ENCODE peak calls at places on chromosomes 7 and 10, in ten cellular contexts. One of them, this sample, is unnamed.

GRCh38 chr10:110273474-110273873 is 31.2 kb downstream of the SMNDC1 start:
- DNase-seq in HL-60: peak; percentile 94
- DNase-seq in adrenal gland: peak; percentile 83
- DNase-seq in naive thymus-derived CD4-positive, alpha-beta T cell: peak; percentile 39
- DNase-seq in PC-3: peak; percentile 35
- DNase-seq in OCI-LY7: no peak
- DNase-seq in tibial artery: peak; percentile 90
- DNase-seq in GM23338: no peak
- DNase-seq in BJ: no peak
- DNase-seq in heart left ventricle: peak; percentile 59
- DNase-seq in this sample: peak; percentile 82

GRCh38 chr7:468681-469590 is 50.7 kb downstream of the PDGFA start:
- DNase-seq in OCI-LY7: no peak
- DNase-seq in naive thymus-derived CD4-positive, alpha-beta T cell: no peak
- DNase-seq in HL-60: peak; percentile 80
- DNase-seq in heart left ventricle: peak; percentile 16
- DNase-seq in tibial artery: peak; percentile 72
- DNase-seq in PC-3: no peak
- DNase-seq in BJ: peak; percentile 35
- DNase-seq in adrenal gland: no peak
- DNase-seq in GM23338: no peak
- DNase-seq in this sample: peak; percentile 12

GRCh38 chr7:65477326-65477725 is 103.7 kb downstream of the ZNF92 start:
- DNase-seq in adrenal gland: peak; percentile 52
- DNase-seq in PC-3: peak; percentile 50
- DNase-seq in tibial artery: no peak
- DNase-seq in GM23338: peak; percentile 91
- DNase-seq in heart left ventricle: no peak
- DNase-seq in OCI-LY7: peak; percentile 60
- DNase-seq in BJ: no peak
- DNase-seq in naive thymus-derived CD4-positive, alpha-beta T cell: no peak
- DNase-seq in HL-60: no peak
- DNase-seq in this sample: no peak

GRCh38 chr7:105614341-105614840 is 33.1 kb upstream of the EFCAB10 start:
- DNase-seq in OCI-LY7: no peak
- DNase-seq in GM23338: no peak
- DNase-seq in naive thymus-derived CD4-positive, alpha-beta T cell: no peak
- DNase-seq in HL-60: no peak
- DNase-seq in BJ: no peak
- DNase-seq in adrenal gland: no peak
- DNase-seq in heart left ventricle: no peak
- DNase-seq in tibial artery: no peak
- DNase-seq in PC-3: no peak
- DNase-seq in this sample: no peak

GRCh38 chr7:101996131-101996691 is 178.8 kb downstream of the CUX1 start:
- DNase-seq in PC-3: no peak
- DNase-seq in OCI-LY7: peak; percentile 49
- DNase-seq in GM23338: peak; percentile 22
- DNase-seq in heart left ventricle: no peak
- DNase-seq in tibial artery: no peak
- DNase-seq in adrenal gland: no peak
- DNase-seq in BJ: no peak
- DNase-seq in HL-60: no peak
- DNase-seq in naive thymus-derived CD4-positive, alpha-beta T cell: no peak
- DNase-seq in this sample: no peak

GRCh38 chr7:132116369-132116768 is 459.9 kb downstream of the PLXNA4 start:
- DNase-seq in heart left ventricle: no peak
- DNase-seq in tibial artery: no peak
- DNase-seq in OCI-LY7: no peak
- DNase-seq in naive thymus-derived CD4-positive, alpha-beta T cell: no peak
- DNase-seq in HL-60: no peak
- DNase-seq in adrenal gland: no peak
- DNase-seq in BJ: peak; percentile 26
- DNase-seq in GM23338: no peak
- DNase-seq in PC-3: peak; percentile 96
- DNase-seq in this sample: peak; percentile 90

GRCh38 chr10:28594401-28594800 is 61.5 kb downstream of the WAC start:
- DNase-seq in BJ: no peak
- DNase-seq in GM23338: no peak
- DNase-seq in HL-60: no peak
- DNase-seq in heart left ventricle: no peak
- DNase-seq in naive thymus-derived CD4-positive, alpha-beta T cell: peak; percentile 76
- DNase-seq in adrenal gland: no peak
- DNase-seq in PC-3: no peak
- DNase-seq in tibial artery: no peak
- DNase-seq in OCI-LY7: no peak
- DNase-seq in this sample: no peak

GRCh38 chr10:86368987-86369386 is 2.4 kb upstream of the GRID1 start:
- DNase-seq in PC-3: no peak
- DNase-seq in OCI-LY7: no peak
- DNase-seq in heart left ventricle: no peak
- DNase-seq in GM23338: no peak
- DNase-seq in BJ: no peak
- DNase-seq in adrenal gland: peak; percentile 42
- DNase-seq in naive thymus-derived CD4-positive, alpha-beta T cell: no peak
- DNase-seq in tibial artery: peak; percentile 19
- DNase-seq in HL-60: no peak
- DNase-seq in this sample: no peak

GRCh38 chr10:73075829-73076228 is 20.8 kb downstream of the P4HA1 start:
- DNase-seq in naive thymus-derived CD4-positive, alpha-beta T cell: no peak
- DNase-seq in HL-60: no peak
- DNase-seq in PC-3: no peak
- DNase-seq in BJ: no peak
- DNase-seq in adrenal gland: no peak
- DNase-seq in tibial artery: no peak
- DNase-seq in OCI-LY7: no peak
- DNase-seq in heart left ventricle: no peak
- DNase-seq in GM23338: no peak
- DNase-seq in this sample: no peak

GRCh38 chr10:73073627-73074026 is 23.0 kb downstream of the P4HA1 start:
- DNase-seq in PC-3: no peak
- DNase-seq in naive thymus-derived CD4-positive, alpha-beta T cell: no peak
- DNase-seq in adrenal gland: no peak
- DNase-seq in tibial artery: no peak
- DNase-seq in heart left ventricle: no peak
- DNase-seq in GM23338: no peak
- DNase-seq in OCI-LY7: no peak
- DNase-seq in HL-60: no peak
- DNase-seq in BJ: no peak
- DNase-seq in this sample: peak; percentile 60

GRCh38 chr10:73079779-73080178 is 16.9 kb downstream of the P4HA1 start:
- DNase-seq in PC-3: no peak
- DNase-seq in OCI-LY7: no peak
- DNase-seq in naive thymus-derived CD4-positive, alpha-beta T cell: no peak
- DNase-seq in BJ: no peak
- DNase-seq in tibial artery: no peak
- DNase-seq in GM23338: no peak
- DNase-seq in HL-60: no peak
- DNase-seq in adrenal gland: no peak
- DNase-seq in heart left ventricle: no peak
- DNase-seq in this sample: no peak

DNA sequence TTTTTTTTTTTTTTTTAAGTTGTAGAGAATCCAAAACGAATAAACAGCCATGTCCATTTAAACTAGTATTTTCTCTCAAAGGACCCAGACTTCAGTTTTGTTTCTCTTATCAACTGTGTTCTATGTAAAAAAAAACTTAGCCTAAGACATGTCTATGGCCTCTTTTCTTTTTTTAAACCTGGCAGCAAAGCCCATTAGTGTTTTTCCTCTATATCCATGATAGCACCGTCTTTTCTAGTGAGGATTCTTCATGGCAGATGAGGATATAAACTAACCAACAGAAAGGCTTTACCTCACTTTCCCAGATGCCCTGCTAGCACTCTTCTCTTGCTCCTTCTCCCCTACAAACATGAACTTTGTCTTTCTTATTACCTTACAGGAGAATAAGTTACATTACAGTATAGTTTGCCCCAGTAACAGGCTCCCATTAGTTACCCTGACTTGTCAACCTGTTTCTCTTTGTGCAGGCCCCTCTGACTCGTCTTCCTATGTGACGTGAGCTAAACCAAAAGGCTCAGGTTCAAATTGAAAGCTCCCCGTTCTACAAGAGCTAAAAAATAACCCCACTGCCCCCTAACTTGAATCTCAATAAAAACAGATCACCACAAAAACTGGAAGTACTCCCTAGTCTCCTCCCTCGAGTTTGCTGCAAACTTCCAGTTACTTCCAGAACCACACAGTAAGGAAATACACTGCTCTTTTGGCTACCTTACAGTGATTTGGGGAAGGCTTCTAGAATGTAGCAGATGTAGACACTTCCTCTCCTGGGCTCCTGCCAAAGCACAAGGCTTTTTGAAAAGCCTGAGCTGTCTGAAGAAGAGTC is 20.1 kb downstream of the P4HA1 start:
- DNase-seq in tibial artery: peak; percentile 78
- DNase-seq in heart left ventricle: peak; percentile 85
- DNase-seq in OCI-LY7: peak; percentile 27
- DNase-seq in naive thymus-derived CD4-positive, alpha-beta T cell: no peak
- DNase-seq in GM23338: peak; percentile 5
- DNase-seq in PC-3: peak; percentile 77
- DNase-seq in BJ: no peak
- DNase-seq in HL-60: peak; percentile 35
- DNase-seq in adrenal gland: peak; percentile 86
- DNase-seq in this sample: no peak
- H3K4me3 ChIP-seq in tibial artery: peak overlapping the region; percentile 35
- H3K4me3 ChIP-seq in heart left ventricle: no peak overlapping the region
- H3K4me3 ChIP-seq in OCI-LY7: no peak overlapping the region
- H3K4me3 ChIP-seq in naive thymus-derived CD4-positive, alpha-beta T cell: no peak overlapping the region
- H3K4me3 ChIP-seq in GM23338: no peak overlapping the region
- H3K4me3 ChIP-seq in PC-3: peak overlapping the region; percentile 3
- H3K4me3 ChIP-seq in BJ: no peak overlapping the region
- H3K4me3 ChIP-seq in HL-60: no peak overlapping the region
- H3K4me3 ChIP-seq in adrenal gland: peak overlapping the region; percentile 17
- H3K4me3 ChIP-seq in this sample: no peak overlapping the region

DNA sequence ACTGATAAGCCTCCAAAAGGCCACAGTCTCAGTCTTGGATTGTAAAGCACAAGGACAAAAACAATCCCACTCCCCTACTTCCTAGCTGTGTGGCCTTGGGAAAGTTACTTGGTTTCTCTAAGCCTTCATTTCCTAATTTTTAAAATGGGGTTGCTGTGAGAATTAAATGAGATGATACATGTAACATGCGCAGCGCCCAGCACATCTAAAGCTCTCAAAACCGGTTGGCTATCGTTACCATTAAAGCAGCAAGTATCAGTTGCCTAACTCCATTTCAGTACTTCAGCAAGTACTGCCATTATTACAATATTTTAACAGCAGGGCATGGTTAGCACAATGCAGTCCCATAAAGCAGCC is 1.9 kb downstream of the NRCAM start:
- DNase-seq in GM23338: no peak
- DNase-seq in BJ: no peak
- DNase-seq in tibial artery: no peak
- DNase-seq in PC-3: no peak
- DNase-seq in OCI-LY7: no peak
- DNase-seq in adrenal gland: no peak
- DNase-seq in heart left ventricle: no peak
- DNase-seq in HL-60: no peak
- DNase-seq in naive thymus-derived CD4-positive, alpha-beta T cell: no peak
- DNase-seq in this sample: no peak
- H3K4me3 ChIP-seq in GM23338: peak overlapping the region; percentile 85
- H3K4me3 ChIP-seq in BJ: no peak overlapping the region
- H3K4me3 ChIP-seq in tibial artery: no peak overlapping the region
- H3K4me3 ChIP-seq in PC-3: no peak overlapping the region
- H3K4me3 ChIP-seq in OCI-LY7: no peak overlapping the region
- H3K4me3 ChIP-seq in adrenal gland: peak overlapping the region; percentile 80
- H3K4me3 ChIP-seq in heart left ventricle: no peak overlapping the region
- H3K4me3 ChIP-seq in HL-60: no peak overlapping the region
- H3K4me3 ChIP-seq in naive thymus-derived CD4-positive, alpha-beta T cell: peak overlapping the region; percentile 51
- H3K4me3 ChIP-seq in this sample: no peak overlapping the region

DNA sequence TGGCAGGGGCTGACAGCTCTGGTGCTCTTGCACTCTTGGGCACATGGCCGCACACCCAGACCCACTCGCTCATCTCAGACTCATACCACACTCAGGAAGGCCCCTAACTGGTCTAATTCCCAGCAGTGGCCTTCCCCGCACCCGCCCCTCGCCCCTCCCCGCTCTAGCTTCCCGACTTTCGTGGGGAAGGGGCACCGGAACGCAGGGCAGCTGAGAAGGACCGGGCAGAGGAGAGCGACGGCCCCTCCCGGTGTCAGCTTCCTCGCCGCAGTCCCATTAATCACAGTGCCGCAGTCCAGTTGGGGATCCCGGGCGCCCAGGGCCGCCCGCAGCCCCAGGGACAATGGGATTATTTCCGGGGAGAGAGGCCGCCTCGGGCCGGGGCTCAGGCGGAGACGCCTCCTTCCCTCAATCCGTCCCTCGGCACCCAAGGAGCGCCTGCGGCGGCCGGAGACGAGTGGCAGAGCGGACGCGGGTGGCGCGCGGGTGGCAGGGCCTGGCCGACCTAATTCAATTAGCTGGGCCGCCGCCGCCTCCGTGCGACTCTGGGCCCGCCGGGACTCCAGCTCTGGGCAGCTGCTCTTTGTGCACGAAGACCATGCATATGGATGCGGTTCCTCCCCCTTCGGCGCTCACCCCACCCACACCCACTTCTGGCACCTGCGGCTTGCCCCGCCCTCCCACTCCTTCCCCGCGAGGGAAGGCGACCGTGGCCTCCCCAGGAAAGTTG is 7.8 kb upstream of the TLX1 start:
- DNase-seq in OCI-LY7: no peak
- DNase-seq in GM23338: no peak
- DNase-seq in heart left ventricle: no peak
- DNase-seq in adrenal gland: no peak
- DNase-seq in PC-3: no peak
- DNase-seq in HL-60: no peak
- DNase-seq in tibial artery: no peak
- DNase-seq in naive thymus-derived CD4-positive, alpha-beta T cell: no peak
- DNase-seq in BJ: no peak
- DNase-seq in this sample: no peak
- H3K4me3 ChIP-seq in OCI-LY7: no peak overlapping the region
- H3K4me3 ChIP-seq in GM23338: peak overlapping the region; percentile 54
- H3K4me3 ChIP-seq in heart left ventricle: no peak overlapping the region
- H3K4me3 ChIP-seq in adrenal gland: no peak overlapping the region
- H3K4me3 ChIP-seq in PC-3: peak overlapping the region; percentile 65
- H3K4me3 ChIP-seq in HL-60: no peak overlapping the region
- H3K4me3 ChIP-seq in tibial artery: peak overlapping the region; percentile 7
- H3K4me3 ChIP-seq in naive thymus-derived CD4-positive, alpha-beta T cell: peak overlapping the region; percentile 17
- H3K4me3 ChIP-seq in BJ: no peak overlapping the region
- H3K4me3 ChIP-seq in this sample: no peak overlapping the region

DNA sequence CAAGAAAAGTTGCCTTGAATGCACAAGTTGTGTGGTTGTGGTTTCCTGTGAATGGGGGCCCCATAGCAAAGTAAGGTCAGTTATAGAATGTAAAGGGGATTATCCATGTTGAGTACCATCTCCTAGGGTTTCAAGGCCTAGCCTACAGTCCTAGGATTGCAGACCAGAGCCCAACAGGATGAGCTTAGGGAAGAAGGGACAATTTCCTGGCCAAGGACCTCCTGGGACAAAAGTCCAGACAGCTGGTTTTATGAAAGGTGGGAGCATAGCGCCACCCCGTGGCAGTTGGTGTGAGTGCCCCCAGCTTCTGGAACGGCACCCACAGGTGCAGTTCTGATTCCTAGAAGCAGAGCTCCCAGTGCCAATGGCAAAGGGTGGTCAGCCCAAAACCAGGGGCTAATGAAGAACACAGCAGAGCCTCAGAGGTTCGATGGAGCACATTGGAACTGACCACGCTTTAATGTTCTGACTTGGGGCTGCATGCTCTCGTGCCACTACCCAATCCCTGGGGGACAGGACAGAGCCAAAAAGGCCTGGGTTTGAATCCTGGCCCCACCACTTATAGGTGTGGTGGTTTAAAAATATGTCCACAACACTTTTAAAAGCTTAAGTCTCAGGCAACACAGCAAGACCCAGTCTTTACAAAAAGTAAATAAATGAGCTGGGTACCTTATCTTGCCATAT is 25.8 kb upstream of the TMEM120A start:
- DNase-seq in OCI-LY7: peak; percentile 71
- DNase-seq in BJ: no peak
- DNase-seq in tibial artery: peak; percentile 85
- DNase-seq in PC-3: peak; percentile 71
- DNase-seq in adrenal gland: peak; percentile 92
- DNase-seq in HL-60: peak; percentile 64
- DNase-seq in naive thymus-derived CD4-positive, alpha-beta T cell: peak; percentile 57
- DNase-seq in heart left ventricle: peak; percentile 76
- DNase-seq in GM23338: peak; percentile 84
- DNase-seq in this sample: peak; percentile 43
- H3K4me3 ChIP-seq in OCI-LY7: no peak overlapping the region
- H3K4me3 ChIP-seq in BJ: no peak overlapping the region
- H3K4me3 ChIP-seq in tibial artery: no peak overlapping the region
- H3K4me3 ChIP-seq in PC-3: no peak overlapping the region
- H3K4me3 ChIP-seq in adrenal gland: no peak overlapping the region
- H3K4me3 ChIP-seq in HL-60: no peak overlapping the region
- H3K4me3 ChIP-seq in naive thymus-derived CD4-positive, alpha-beta T cell: no peak overlapping the region
- H3K4me3 ChIP-seq in heart left ventricle: no peak overlapping the region
- H3K4me3 ChIP-seq in GM23338: no peak overlapping the region
- H3K4me3 ChIP-seq in this sample: no peak overlapping the region

This sample was measured in bronchial epithelial cell.